ENCODE peak calls at places on chromosomes 4 and X, in five cellular contexts. One of them, this sample, is unnamed.

GRCh38 chr4:60216752-60217151 is 983.4 kb upstream of the ADGRL3 start:
- DNase-seq in GM12892: no peak
- DNase-seq in HepG2: no peak
- DNase-seq in prostate gland: no peak
- DNase-seq in GM12878: no peak
- DNase-seq in this sample: no peak

GRCh38 chrX:131841496-131842410 is 181.3 kb upstream of the STK26 start:
- DNase-seq in GM12892: peak
- DNase-seq in HepG2: peak
- DNase-seq in prostate gland: no peak
- DNase-seq in GM12878: no peak
- DNase-seq in this sample: peak

GRCh38 chr4:123708902-123709301 is 312.3 kb downstream of the SPRY1 start:
- DNase-seq in GM12892: no peak
- DNase-seq in HepG2: no peak
- DNase-seq in prostate gland: no peak
- DNase-seq in GM12878: no peak
- DNase-seq in this sample: no peak

GRCh38 chr4:142383354-142383753 is 462.7 kb downstream of the INPP4B start:
- DNase-seq in GM12892: no peak
- DNase-seq in HepG2: no peak
- DNase-seq in prostate gland: no peak
- DNase-seq in GM12878: no peak
- DNase-seq in this sample: no peak

GRCh38 chrX:41337140-41337539 is 3.2 kb downstream of the DDX3X start:
- DNase-seq in GM12892: no peak
- DNase-seq in HepG2: no peak
- DNase-seq in prostate gland: no peak
- DNase-seq in GM12878: no peak
- DNase-seq in this sample: no peak

GRCh38 chrX:12878536-12878935 is 11.7 kb downstream of the TLR7 start:
- DNase-seq in GM12892: no peak
- DNase-seq in HepG2: no peak
- DNase-seq in prostate gland: no peak
- DNase-seq in GM12878: no peak
- DNase-seq in this sample: no peak

GRCh38 chrX:136652822-136653723 is 5.1 kb downstream of the CD40LG start:
- DNase-seq in GM12892: no peak
- DNase-seq in HepG2: no peak
- DNase-seq in prostate gland: no peak
- DNase-seq in GM12878: no peak
- DNase-seq in this sample: no peak

GRCh38 chr4:144611850-144612249 is 34.1 kb upstream of the HHIP start:
- DNase-seq in GM12892: peak
- DNase-seq in HepG2: peak
- DNase-seq in prostate gland: no peak
- DNase-seq in GM12878: no peak
- DNase-seq in this sample: no peak

GRCh38 chr4:114180481-114180880 is 201.0 kb upstream of the ARSJ start:
- DNase-seq in GM12892: no peak
- DNase-seq in HepG2: peak
- DNase-seq in prostate gland: peak
- DNase-seq in GM12878: no peak
- DNase-seq in this sample: no peak

GRCh38 chr4:37675587-37676290 is 10.4 kb downstream of the RELL1 start:
- DNase-seq in GM12892: peak
- DNase-seq in HepG2: no peak
- DNase-seq in prostate gland: no peak
- DNase-seq in GM12878: peak
- DNase-seq in this sample: peak

GRCh38 chrX:118688935-118689334 is 38.5 kb upstream of the IL13RA1 start:
- DNase-seq in GM12892: no peak
- DNase-seq in HepG2: no peak
- DNase-seq in prostate gland: no peak
- DNase-seq in GM12878: no peak
- DNase-seq in this sample: no peak

GRCh38 chr4:92566284-92566683 is 262.5 kb downstream of the GRID2 start:
- DNase-seq in GM12892: no peak
- DNase-seq in HepG2: no peak
- DNase-seq in prostate gland: no peak
- DNase-seq in GM12878: no peak
- DNase-seq in this sample: no peak

GRCh38 chr4:2059726-2060577 is 825 bp downstream of the NAT8L start:
- DNase-seq in GM12892: no peak
- DNase-seq in HepG2: no peak
- DNase-seq in prostate gland: no peak
- DNase-seq in GM12878: no peak
- DNase-seq in this sample: no peak

GRCh38 chrX:21375795-21376069 is 1.5 kb downstream of the CNKSR2 start:
- DNase-seq in GM12892: no peak
- DNase-seq in HepG2: no peak
- DNase-seq in prostate gland: no peak
- DNase-seq in GM12878: no peak
- DNase-seq in this sample: no peak

GRCh38 chr4:98780111-98780549 is 121.7 kb upstream of the TSPAN5 start:
- DNase-seq in GM12892: no peak
- DNase-seq in HepG2: no peak
- DNase-seq in prostate gland: no peak
- DNase-seq in GM12878: no peak
- DNase-seq in this sample: no peak

GRCh38 chr4:20687894-20688293 is 12.4 kb upstream of the PACRGL start:
- DNase-seq in GM12892: no peak
- DNase-seq in HepG2: no peak
- DNase-seq in prostate gland: no peak
- DNase-seq in GM12878: no peak
- DNase-seq in this sample: no peak

GRCh38 chrX:46642145-46642544 is 68.6 kb downstream of the CHST7 start:
- DNase-seq in GM12892: no peak
- DNase-seq in HepG2: peak
- DNase-seq in prostate gland: no peak
- DNase-seq in GM12878: no peak
- DNase-seq in this sample: no peak

GRCh38 chrX:98795636-98796035 is 1614.4 kb downstream of the PCDH19 start:
- DNase-seq in GM12892: no peak
- DNase-seq in HepG2: no peak
- DNase-seq in prostate gland: no peak
- DNase-seq in GM12878: no peak
- DNase-seq in this sample: no peak

GRCh38 chrX:151082077-151082948 is 94.1 kb upstream of the GPR50 start:
- DNase-seq in GM12892: peak
- DNase-seq in HepG2: peak
- DNase-seq in prostate gland: peak
- DNase-seq in GM12878: no peak
- DNase-seq in this sample: peak

GRCh38 chr4:73718375-73719373 is 21.7 kb upstream of the CXCL8 start:
- DNase-seq in GM12892: no peak
- DNase-seq in HepG2: no peak
- DNase-seq in prostate gland: no peak
- DNase-seq in GM12878: peak
- DNase-seq in this sample: no peak

GRCh38 chr4:83852085-83852451 is 316.2 kb downstream of the GPAT3 start:
- DNase-seq in GM12892: no peak
- DNase-seq in HepG2: peak
- DNase-seq in prostate gland: no peak
- DNase-seq in GM12878: no peak
- DNase-seq in this sample: no peak

GRCh38 chr4:118338981-118339765 is 13.6 kb downstream of the PRSS12 start:
- DNase-seq in GM12892: no peak
- DNase-seq in HepG2: no peak
- DNase-seq in prostate gland: no peak
- DNase-seq in GM12878: no peak
- DNase-seq in this sample: no peak

GRCh38 chr4:12712648-12713339 is 771.3 kb downstream of the RAB28 start:
- DNase-seq in GM12892: no peak
- DNase-seq in HepG2: no peak
- DNase-seq in prostate gland: no peak
- DNase-seq in GM12878: no peak
- DNase-seq in this sample: no peak

GRCh38 chrX:42531431-42531830 is 246.5 kb downstream of the PPP1R2C start:
- DNase-seq in GM12892: no peak
- DNase-seq in HepG2: no peak
- DNase-seq in prostate gland: no peak
- DNase-seq in GM12878: no peak
- DNase-seq in this sample: no peak

GRCh38 chr4:44257461-44257860 is 191.1 kb downstream of the KCTD8 start:
- DNase-seq in GM12892: no peak
- DNase-seq in HepG2: no peak
- DNase-seq in prostate gland: no peak
- DNase-seq in GM12878: no peak
- DNase-seq in this sample: no peak

GRCh38 chr4:187236491-187236890 is 512.8 kb upstream of the FAT1 start:
- DNase-seq in GM12892: no peak
- DNase-seq in HepG2: no peak
- DNase-seq in prostate gland: no peak
- DNase-seq in GM12878: no peak
- DNase-seq in this sample: no peak

GRCh38 chr4:3313139-3313538 is 20.3 kb downstream of the RGS12 start:
- DNase-seq in GM12892: no peak
- DNase-seq in HepG2: no peak
- DNase-seq in prostate gland: no peak
- DNase-seq in GM12878: no peak
- DNase-seq in this sample: no peak

GRCh38 chrX:39162322-39162721 is 361.1 kb downstream of the MID1IP1 start:
- DNase-seq in GM12892: no peak
- DNase-seq in HepG2: no peak
- DNase-seq in prostate gland: no peak
- DNase-seq in GM12878: no peak
- DNase-seq in this sample: no peak

DNA sequence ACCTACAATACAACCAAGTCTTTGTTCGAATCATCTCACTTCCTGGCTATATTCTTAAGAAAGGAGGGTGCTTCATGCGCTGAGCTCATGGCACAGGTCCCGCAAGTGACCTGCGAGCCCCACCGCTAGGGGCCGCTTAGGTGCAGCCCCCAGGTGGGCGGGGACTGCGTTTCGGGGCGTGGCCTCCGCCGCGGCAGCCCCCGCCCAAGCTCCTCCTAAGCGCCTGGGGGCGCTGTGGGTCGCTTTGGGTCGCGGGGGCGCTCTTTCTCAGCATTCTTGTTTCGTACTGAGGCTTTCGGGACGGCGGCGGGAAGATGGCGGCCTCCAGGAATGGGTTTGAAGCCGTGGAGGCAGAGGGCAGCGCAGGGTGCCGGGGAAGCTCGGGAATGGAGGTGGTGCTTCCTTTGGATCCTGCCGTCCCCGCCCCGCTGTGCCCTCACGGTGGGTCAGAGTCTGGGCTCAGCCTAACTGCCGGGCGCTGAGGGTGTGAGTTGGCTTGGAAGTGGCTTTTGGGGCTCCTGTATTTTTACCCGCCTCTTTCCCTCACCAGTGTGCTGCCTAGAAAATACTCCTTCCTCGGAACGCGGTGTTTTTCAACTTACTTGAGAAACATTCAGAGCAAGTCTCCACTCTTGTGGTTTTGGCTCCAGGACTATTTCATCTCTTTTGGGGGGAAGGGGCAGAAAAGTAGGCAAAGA is at the start of gene ZCCHC4:
- DNase-seq in GM12892: peak
- DNase-seq in HepG2: peak
- DNase-seq in prostate gland: peak
- DNase-seq in GM12878: peak
- DNase-seq in this sample: peak
- TF ChIP-seq POLR2AphosphoS5 in GM12892: peak
- TF ChIP-seq POLR2AphosphoS5 in HepG2: peak
- TF ChIP-seq POLR2AphosphoS5 in prostate gland: peak
- TF ChIP-seq POLR2AphosphoS5 in GM12878: peak
- TF ChIP-seq POLR2AphosphoS5 in this sample: peak

GRCh38 chr4:107800058-107800457 is 24.7 kb upstream of the SGMS2 start:
- DNase-seq in GM12892: no peak
- DNase-seq in HepG2: no peak
- DNase-seq in prostate gland: no peak
- DNase-seq in GM12878: no peak
- DNase-seq in this sample: no peak
- TF ChIP-seq POLR2A in GM12892: no peak
- TF ChIP-seq POLR2A in HepG2: no peak
- TF ChIP-seq POLR2A in prostate gland: no peak
- TF ChIP-seq POLR2A in GM12878: no peak
- TF ChIP-seq POLR2A in this sample: no peak

DNA sequence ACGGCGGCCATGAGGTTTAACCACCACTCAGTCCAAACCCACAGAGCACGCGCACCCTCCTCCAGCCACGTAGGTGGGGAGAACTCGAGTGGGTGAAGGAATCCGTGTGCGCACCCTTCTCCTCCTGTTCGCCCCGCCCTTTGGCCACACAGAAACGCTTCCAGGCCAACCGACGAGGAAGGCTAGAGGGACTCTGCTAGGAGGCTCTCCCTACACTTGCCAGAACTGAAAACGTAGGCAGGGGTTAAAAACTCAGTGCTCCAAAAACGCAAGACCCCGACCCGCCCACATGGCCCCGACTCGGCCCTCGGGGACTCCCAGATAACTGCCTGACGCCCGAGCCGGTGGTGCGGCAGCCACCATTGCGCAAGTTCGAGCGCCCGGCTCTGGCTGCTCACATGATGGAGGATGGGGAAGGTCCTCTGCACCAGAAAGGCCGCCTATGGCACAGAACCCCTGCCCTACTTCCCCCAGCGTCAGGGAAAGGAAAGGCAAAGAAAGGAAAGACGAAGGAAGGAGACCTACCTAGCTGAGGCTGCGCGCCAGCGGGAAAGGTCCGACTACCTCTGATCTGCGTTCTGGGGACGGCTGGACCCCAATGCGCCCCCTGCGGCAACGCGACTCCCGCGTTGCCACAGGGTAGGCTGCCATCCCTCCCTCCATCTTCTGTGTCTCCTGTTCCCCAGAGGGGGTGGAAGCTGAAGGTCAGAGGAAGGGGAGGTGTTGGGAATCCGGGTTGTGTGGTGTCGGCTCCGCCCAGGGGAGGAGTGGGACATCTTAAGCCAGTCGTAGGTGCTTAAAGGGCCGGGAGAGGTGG is 201.9 kb upstream of the AGTR2 start:
- DNase-seq in GM12892: no peak
- DNase-seq in HepG2: no peak
- DNase-seq in prostate gland: peak
- DNase-seq in GM12878: no peak
- DNase-seq in this sample: no peak
- TF ChIP-seq POLR2AphosphoS5 in GM12892: no peak
- TF ChIP-seq POLR2AphosphoS5 in HepG2: no peak
- TF ChIP-seq POLR2AphosphoS5 in prostate gland: no peak
- TF ChIP-seq POLR2AphosphoS5 in GM12878: no peak
- TF ChIP-seq POLR2AphosphoS5 in this sample: no peak

DNA sequence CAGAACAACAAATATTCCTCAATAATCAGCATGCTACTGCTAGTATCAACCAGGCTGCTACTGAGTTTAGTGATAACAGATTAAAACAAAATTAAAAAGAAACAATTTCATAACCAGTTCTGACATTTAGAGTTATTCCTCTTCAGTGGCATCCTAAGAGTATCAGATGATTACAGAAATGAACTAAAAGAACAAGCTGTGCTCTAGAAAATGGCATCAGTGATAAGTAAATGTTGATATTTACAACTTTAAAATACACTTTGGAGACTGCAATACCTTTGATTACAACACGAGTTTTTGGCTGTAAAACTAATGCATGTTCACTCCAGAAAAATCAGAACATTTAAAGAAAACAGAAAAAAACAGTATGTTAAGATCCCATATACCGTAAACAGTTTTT is 72.9 kb downstream of the ADGRA3 start:
- DNase-seq in GM12892: no peak
- DNase-seq in HepG2: no peak
- DNase-seq in prostate gland: no peak
- DNase-seq in GM12878: no peak
- DNase-seq in this sample: no peak
- TF ChIP-seq POLR2A in GM12892: no peak
- TF ChIP-seq POLR2A in HepG2: no peak
- TF ChIP-seq POLR2A in prostate gland: no peak
- TF ChIP-seq POLR2A in GM12878: no peak
- TF ChIP-seq POLR2A in this sample: no peak